ENCODE peak calls at places on chromosomes 2 and 18, in ten cellular contexts. C is lung microvascular endothelial cell; V is Right ventricle myocardium superior; Y is osteoblast; R is activated gamma-delta T cell treated with Interleukin-2 at 50 U/mL for 16 hours; F is AG10803; Z is thyroid gland; O is non-pigmented ciliary epithelial cell; P is activated CD8-positive, alpha-beta memory T cell treated with anti-CD3 and anti-CD28 coated beads, Interleukin-2, amount 50 U/mL, for 48 hours; A is IMR-90. E is an unnamed sample.
A peak's percentile ranks its signal among the peaks of the same experiment; 100 is the strongest.

GRCh38 chr2:143974262-143974661 is 545.7 kb downstream of the ZEB2 start:
- DNase-seq in C (no peak), V (no peak), Y (no peak), R (no peak), F (peak; percentile 63), Z (no peak), O (no peak), P (no peak), A (peak; percentile 85), E (no peak)

GRCh38 chr2:219430633-219431615 is 3.7 kb upstream of the SPEG start:
- DNase-seq in C (peak; percentile 13), V (peak; percentile 77), Y (peak; percentile 93), R (no peak), F (peak; percentile 48), Z (no peak), O (no peak), P (no peak), A (peak; percentile 55), E (peak; percentile 70)

GRCh38 chr18:79906706-79907105 is 44.7 kb downstream of the SLC66A2 start:
- DNase-seq in C (no peak), V (no peak), Y (no peak), R (no peak), F (no peak), Z (no peak), O (no peak), P (no peak), A (no peak), E (no peak)

GRCh38 chr2:24495451-24495850 is 4.4 kb downstream of the NCOA1 start:
- DNase-seq in C (no peak), V (no peak), Y (no peak), R (no peak), F (no peak), Z (no peak), O (no peak), P (no peak), A (no peak), E (no peak)

GRCh38 chr2:58432491-58433166 is 191.5 kb upstream of the FANCL start:
- DNase-seq in C (no peak), V (no peak), Y (no peak), R (no peak), F (no peak), Z (no peak), O (no peak), P (no peak), A (no peak), E (no peak)

GRCh38 chr2:216016581-216016980 is 3.2 kb upstream of the MREG start:
- DNase-seq in C (no peak), V (no peak), Y (no peak), R (no peak), F (no peak), Z (no peak), O (no peak), P (no peak), A (no peak), E (no peak)

GRCh38 chr2:151973901-151974199 is 125.0 kb downstream of the CACNB4 start:
- DNase-seq in C (peak; percentile 3), V (peak; percentile 42), Y (no peak), R (no peak), F (peak; percentile 3), Z (peak; percentile 47), O (peak; percentile 5), P (no peak), A (peak; percentile 29), E (no peak)

GRCh38 chr2:238645716-238646115 is 202.2 kb upstream of the TWIST2 start:
- DNase-seq in C (no peak), V (no peak), Y (no peak), R (no peak), F (no peak), Z (no peak), O (no peak), P (no peak), A (no peak), E (peak; percentile 4)

GRCh38 chr18:31206787-31207381 is 44.2 kb upstream of the DSC1 start:
- DNase-seq in C (no peak), V (peak; percentile 69), Y (peak; percentile 57), R (no peak), F (no peak), Z (peak; percentile 52), O (no peak), P (no peak), A (peak; percentile 23), E (peak; percentile 9)

GRCh38 chr18:51727780-51728179 is 530.3 kb upstream of the MEX3C start:
- DNase-seq in C (no peak), V (no peak), Y (no peak), R (no peak), F (no peak), Z (no peak), O (no peak), P (no peak), A (no peak), E (no peak)

GRCh38 chr2:236974752-236975151 is 110.9 kb upstream of the COPS8 start:
- DNase-seq in C (no peak), V (no peak), Y (no peak), R (no peak), F (no peak), Z (no peak), O (no peak), P (no peak), A (no peak), E (no peak)

GRCh38 chr2:14700753-14701152 is 68.2 kb downstream of the LRATD1 start:
- DNase-seq in C (no peak), V (no peak), Y (no peak), R (no peak), F (peak; percentile 48), Z (no peak), O (no peak), P (no peak), A (peak; percentile 67), E (no peak)